ENCODE peak calls at places on chromosomes 11 and 22, in ten cellular contexts. B, N, Z, M, G, J, C, H, P and Q are unnamed samples.

GRCh38 chr11:126834149-126834548 is 166.4 kb downstream of the KIRREL3 start:
- DNase-seq in B (no peak), N (no peak), Z (peak; percentile 28), M (no peak), G (no peak), J (no peak), C (peak; percentile 85), H (peak; percentile 56), P (peak; percentile 58), Q (no peak)

GRCh38 chr22:49101873-49102272 is 725.8 kb downstream of the BRD1 start:
- DNase-seq in B (no peak), N (no peak), Z (no peak), M (no peak), G (no peak), J (no peak), C (no peak), H (no peak), P (no peak), Q (peak; percentile 34)

GRCh38 chr11:64877390-64878222 is 815 bp downstream of the EHD1 start:
- DNase-seq in B (no peak), N (peak; percentile 26), Z (no peak), M (no peak), G (no peak), J (peak; percentile 53), C (no peak), H (no peak), P (no peak), Q (no peak)

GRCh38 chr11:66068923-66069714 is 953 bp upstream of the PACS1 start:
- DNase-seq in B (peak; percentile 86), N (peak; percentile 50), Z (peak; percentile 56), M (peak; percentile 63), G (no peak), J (peak; percentile 68), C (peak; percentile 80), H (no peak), P (peak; percentile 34), Q (peak; percentile 78)

GRCh38 chr11:96122601-96123044 is 198.7 kb upstream of the MTMR2 start:
- DNase-seq in B (no peak), N (peak; percentile 95), Z (no peak), M (no peak), G (no peak), J (no peak), C (no peak), H (no peak), P (no peak), Q (no peak)

GRCh38 chr11:115287266-115287665 is 216.9 kb downstream of the CADM1 start:
- DNase-seq in B (no peak), N (no peak), Z (no peak), M (no peak), G (no peak), J (no peak), C (no peak), H (no peak), P (no peak), Q (no peak)

GRCh38 chr11:35304393-35304790 is 115.0 kb downstream of the SLC1A2 start:
- DNase-seq in B (no peak), N (peak; percentile 37), Z (peak; percentile 70), M (no peak), G (no peak), J (no peak), C (peak; percentile 83), H (no peak), P (peak; percentile 72), Q (peak; percentile 53)

GRCh38 chr11:36509265-36509664 is 807 bp downstream of the TRAF6 start:
- DNase-seq in B (no peak), N (peak; percentile 29), Z (peak; percentile 49), M (no peak), G (no peak), J (peak; percentile 19), C (peak; percentile 39), H (no peak), P (peak; percentile 27), Q (no peak)

GRCh38 chr22:48630444-48630777 is 1197.3 kb downstream of the BRD1 start:
- DNase-seq in B (no peak), N (no peak), Z (no peak), M (no peak), G (no peak), J (no peak), C (no peak), H (no peak), P (no peak), Q (no peak)

GRCh38 chr22:20584029-20584871 is 76.8 kb downstream of the MED15 start:
- DNase-seq in B (no peak), N (no peak), Z (no peak), M (no peak), G (no peak), J (no peak), C (no peak), H (no peak), P (no peak), Q (no peak)

GRCh38 chr22:20581503-20582170 is 74.2 kb downstream of the MED15 start:
- DNase-seq in B (no peak), N (no peak), Z (no peak), M (no peak), G (no peak), J (no peak), C (no peak), H (no peak), P (no peak), Q (no peak)

GRCh38 chr22:20582171-20582511 is 74.7 kb downstream of the MED15 start:
- DNase-seq in B (no peak), N (no peak), Z (no peak), M (no peak), G (no peak), J (no peak), C (no peak), H (no peak), P (no peak), Q (no peak)

GRCh38 chr22:20583471-20583922 is 76.1 kb downstream of the MED15 start:
- DNase-seq in B (no peak), N (no peak), Z (no peak), M (no peak), G (no peak), J (no peak), C (no peak), H (no peak), P (no peak), Q (no peak)

GRCh38 chr22:20582520-20583361 is 75.3 kb downstream of the MED15 start:
- DNase-seq in B (no peak), N (no peak), Z (no peak), M (no peak), G (no peak), J (no peak), C (no peak), H (no peak), P (no peak), Q (no peak)
- TF ChIP-seq CTCF in B (no peak), N (no peak), Z (no peak), M (no peak), G (no peak), J (no peak), C (no peak), H (no peak), P (no peak), Q (no peak)

GRCh38 chr11:47642099-47642855 is at the start of gene MTCH2:
- DNase-seq in B (peak; percentile 98), N (peak; percentile 98), Z (peak; percentile 99), M (peak; percentile 97), G (peak; percentile 91), J (peak; percentile 98), C (peak; percentile 99), H (peak; percentile 93), P (peak; percentile 98), Q (peak; percentile 97)
- TF ChIP-seq CTCF in B (peak; percentile 37), N (peak; percentile 23), Z (no peak), M (no peak), G (peak; percentile 18), J (peak; percentile 43), C (no peak), H (peak; percentile 9), P (peak; percentile 3), Q (no peak)

GRCh38 chr11:87722756-87723599 is 452.3 kb downstream of the RAB38 start:
- DNase-seq in B (no peak), N (peak; percentile 55), Z (peak; percentile 11), M (no peak), G (no peak), J (peak; percentile 47), C (peak; percentile 18), H (no peak), P (peak; percentile 10), Q (no peak)
- TF ChIP-seq CTCF in B (peak; percentile 32), N (peak; percentile 89), Z (peak; percentile 63), M (no peak), G (peak; percentile 86), J (peak; percentile 87), C (peak; percentile 87), H (peak; percentile 68), P (peak; percentile 66), Q (peak; percentile 21)

DNA sequence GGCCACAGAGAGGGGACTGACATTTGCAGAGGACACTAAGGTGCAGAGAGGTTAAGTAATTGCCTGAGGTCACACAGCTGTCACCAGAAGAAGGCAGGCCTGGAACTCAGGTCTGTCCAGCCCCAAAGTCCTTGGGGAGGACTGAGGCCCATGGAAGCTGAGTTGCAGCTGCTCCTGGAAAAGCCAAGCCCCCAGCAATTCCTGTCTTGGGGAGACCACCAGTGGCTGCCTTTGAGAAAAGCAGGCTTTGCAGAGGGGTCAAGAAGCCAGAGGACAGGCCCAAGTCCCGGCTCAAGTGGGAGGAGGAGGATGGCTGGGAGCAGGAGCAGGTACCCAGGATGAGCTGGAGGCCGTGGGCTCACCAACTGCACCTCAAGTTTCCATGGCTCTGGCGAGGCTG is 3.4 kb downstream of the NFAM1 start:
- DNase-seq in B (no peak), N (no peak), Z (no peak), M (no peak), G (no peak), J (no peak), C (no peak), H (no peak), P (no peak), Q (no peak)
- TF ChIP-seq CTCF in B (no peak), N (no peak), Z (no peak), M (no peak), G (no peak), J (no peak), C (no peak), H (no peak), P (no peak), Q (no peak)

DNA sequence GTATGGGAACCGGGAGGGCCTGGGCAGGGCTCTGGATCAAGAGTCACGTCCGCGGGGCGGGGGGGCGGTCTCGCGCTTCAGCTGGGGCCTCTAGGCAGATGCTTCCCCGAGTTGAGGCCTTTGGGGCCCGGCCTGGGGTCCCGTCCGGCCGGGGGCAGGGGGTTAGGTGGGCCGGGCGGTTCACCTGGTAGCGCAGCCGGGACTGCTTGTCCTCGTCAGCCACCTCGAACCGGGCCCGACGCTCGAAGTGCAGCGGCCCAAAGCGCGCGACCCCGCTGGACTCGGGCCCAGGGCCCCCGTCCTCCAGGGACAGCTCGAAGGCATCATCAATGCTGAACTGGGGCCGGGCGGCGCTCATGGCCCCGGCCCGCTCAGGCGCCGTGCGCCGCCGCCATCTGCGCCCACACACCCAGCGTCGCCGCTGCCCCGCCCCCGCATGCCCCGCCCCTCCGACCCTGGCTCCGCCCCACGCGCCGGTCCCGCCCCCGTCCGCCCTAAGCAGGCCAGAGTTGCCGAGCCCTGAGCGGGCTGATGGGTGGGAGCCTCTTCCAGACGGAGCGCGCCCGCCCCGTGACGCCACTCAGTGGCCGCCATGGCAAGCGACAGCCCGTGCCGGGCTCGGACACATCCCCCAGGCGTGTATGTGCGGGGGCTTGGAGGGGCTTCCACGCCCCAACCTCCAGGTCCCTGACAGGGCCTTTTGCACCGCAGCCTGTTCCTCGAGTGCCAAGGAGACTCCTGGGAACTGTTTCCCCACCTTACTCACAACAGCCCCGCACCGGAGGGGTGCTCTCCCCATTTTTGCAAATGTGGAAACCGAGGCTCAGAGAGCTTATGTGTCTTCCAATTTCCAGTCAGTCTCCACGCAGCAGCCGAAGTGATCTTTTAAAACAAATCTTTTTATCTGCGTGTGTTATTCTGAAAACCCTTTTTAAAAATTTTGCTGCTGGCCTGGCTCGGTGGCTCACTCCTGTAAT is at the start of gene TMEM134:
- DNase-seq in B (peak; percentile 95), N (peak; percentile 94), Z (peak; percentile 93), M (peak; percentile 97), G (peak; percentile 82), J (peak; percentile 96), C (peak; percentile 97), H (peak; percentile 69), P (peak; percentile 90), Q (peak; percentile 93)
- TF ChIP-seq CTCF in B (peak; percentile 36), N (peak; percentile 37), Z (peak; percentile 24), M (peak; percentile 43), G (peak; percentile 26), J (peak; percentile 71), C (no peak), H (peak; percentile 37), P (peak; percentile 19), Q (peak; percentile 59)